ENCODE peak calls at places on chromosomes 12 and 14, in five cellular contexts. One of them, this sample, is unnamed.

GRCh38 chr14:89349196-89350008 is 67.6 kb downstream of the FOXN3 start:
- DNase-seq in astrocyte of the cerebellum: peak
- DNase-seq in vagina: no peak
- DNase-seq in Karpas-422: no peak
- DNase-seq in brain microvascular endothelial cell: no peak
- DNase-seq in this sample: no peak

GRCh38 chr12:116406529-116406928 is 129.0 kb upstream of the MED13L start:
- DNase-seq in Karpas-422: no peak
- DNase-seq in astrocyte of the cerebellum: no peak
- DNase-seq in brain microvascular endothelial cell: peak
- DNase-seq in vagina: peak
- DNase-seq in this sample: peak

GRCh38 chr12:98939350-98939749 is 294.3 kb downstream of the APAF1 start:
- DNase-seq in vagina: no peak
- DNase-seq in brain microvascular endothelial cell: peak
- DNase-seq in Karpas-422: peak
- DNase-seq in astrocyte of the cerebellum: peak
- DNase-seq in this sample: peak

GRCh38 chr12:14327717-14328116 is 37.8 kb upstream of the ATF7IP start:
- DNase-seq in vagina: peak
- DNase-seq in brain microvascular endothelial cell: peak
- DNase-seq in Karpas-422: no peak
- DNase-seq in astrocyte of the cerebellum: no peak
- DNase-seq in this sample: peak

GRCh38 chr12:108566452-108566851 is 4.1 kb downstream of the ISCU start:
- DNase-seq in Karpas-422: no peak
- DNase-seq in brain microvascular endothelial cell: no peak
- DNase-seq in vagina: no peak
- DNase-seq in astrocyte of the cerebellum: no peak
- DNase-seq in this sample: no peak

GRCh38 chr14:24051162-24051788 is 534 bp upstream of the CARMIL3 start:
- DNase-seq in vagina: no peak
- DNase-seq in brain microvascular endothelial cell: no peak
- DNase-seq in Karpas-422: peak
- DNase-seq in astrocyte of the cerebellum: no peak
- DNase-seq in this sample: no peak

GRCh38 chr14:35387713-35388579 is 16.6 kb downstream of the NFKBIA start:
- DNase-seq in brain microvascular endothelial cell: no peak
- DNase-seq in Karpas-422: no peak
- DNase-seq in vagina: no peak
- DNase-seq in astrocyte of the cerebellum: no peak
- DNase-seq in this sample: no peak

GRCh38 chr12:110245278-110245868 is 35.7 kb upstream of the ATP2A2 start:
- DNase-seq in astrocyte of the cerebellum: no peak
- DNase-seq in vagina: no peak
- DNase-seq in brain microvascular endothelial cell: no peak
- DNase-seq in Karpas-422: peak
- DNase-seq in this sample: no peak

GRCh38 chr14:78403278-78403815 is 233.2 kb downstream of the NRXN3 start:
- DNase-seq in vagina: no peak
- DNase-seq in brain microvascular endothelial cell: peak
- DNase-seq in Karpas-422: no peak
- DNase-seq in astrocyte of the cerebellum: peak
- DNase-seq in this sample: no peak

GRCh38 chr14:94355191-94355794 is 32.2 kb upstream of the SERPINA6 start:
- DNase-seq in astrocyte of the cerebellum: no peak
- DNase-seq in vagina: peak
- DNase-seq in brain microvascular endothelial cell: peak
- DNase-seq in Karpas-422: no peak
- DNase-seq in this sample: no peak

GRCh38 chr12:115697341-115697740 is 580.2 kb downstream of the MED13L start:
- DNase-seq in vagina: no peak
- DNase-seq in brain microvascular endothelial cell: no peak
- DNase-seq in astrocyte of the cerebellum: no peak
- DNase-seq in Karpas-422: no peak
- DNase-seq in this sample: no peak

GRCh38 chr14:51535443-51536044 is 116.2 kb upstream of the FRMD6 start:
- DNase-seq in astrocyte of the cerebellum: no peak
- DNase-seq in vagina: no peak
- DNase-seq in brain microvascular endothelial cell: no peak
- DNase-seq in Karpas-422: no peak
- DNase-seq in this sample: no peak

GRCh38 chr14:50972734-50973133 is 28.5 kb upstream of the PYGL start:
- DNase-seq in Karpas-422: no peak
- DNase-seq in vagina: no peak
- DNase-seq in brain microvascular endothelial cell: no peak
- DNase-seq in astrocyte of the cerebellum: no peak
- DNase-seq in this sample: no peak

GRCh38 chr14:73344304-73344703 is 107.0 kb downstream of the PAPLN start:
- DNase-seq in brain microvascular endothelial cell: no peak
- DNase-seq in Karpas-422: no peak
- DNase-seq in vagina: no peak
- DNase-seq in astrocyte of the cerebellum: no peak
- DNase-seq in this sample: no peak

GRCh38 chr12:111454311-111454710 is 48.6 kb downstream of the SH2B3 start:
- DNase-seq in brain microvascular endothelial cell: no peak
- DNase-seq in astrocyte of the cerebellum: no peak
- DNase-seq in vagina: peak
- DNase-seq in Karpas-422: no peak
- DNase-seq in this sample: no peak

GRCh38 chr12:107442593-107442992 is 243.0 kb upstream of the PWP1 start:
- DNase-seq in astrocyte of the cerebellum: no peak
- DNase-seq in brain microvascular endothelial cell: no peak
- DNase-seq in Karpas-422: no peak
- DNase-seq in vagina: no peak
- DNase-seq in this sample: no peak
- H3K4me3 ChIP-seq in astrocyte of the cerebellum: no peak
- H3K4me3 ChIP-seq in brain microvascular endothelial cell: no peak
- H3K4me3 ChIP-seq in Karpas-422: no peak
- H3K4me3 ChIP-seq in vagina: no peak
- H3K4me3 ChIP-seq in this sample: no peak

DNA sequence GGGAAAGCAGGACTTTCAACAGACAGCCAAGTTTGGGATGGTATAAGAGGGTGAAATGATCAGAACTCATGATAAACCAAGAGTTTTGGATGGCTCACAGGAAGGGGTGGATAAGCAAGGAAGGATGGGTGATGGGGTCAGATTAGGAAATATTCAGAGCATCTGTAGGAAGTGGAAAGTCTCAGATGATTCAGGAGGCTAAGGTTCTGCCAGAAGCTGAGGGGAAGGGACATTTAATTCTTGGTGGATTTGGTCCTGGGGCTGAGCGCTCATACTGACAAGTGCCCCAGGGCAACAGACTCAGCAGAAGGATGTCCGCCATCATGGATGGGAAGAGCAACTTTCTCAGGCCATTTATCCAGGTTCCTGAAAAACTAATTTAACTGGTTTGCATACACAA is 28.4 kb upstream of the BDKRB2 start:
- DNase-seq in astrocyte of the cerebellum: no peak
- DNase-seq in vagina: no peak
- DNase-seq in brain microvascular endothelial cell: no peak
- DNase-seq in Karpas-422: no peak
- DNase-seq in this sample: peak
- H3K4me3 ChIP-seq in astrocyte of the cerebellum: no peak
- H3K4me3 ChIP-seq in vagina: no peak
- H3K4me3 ChIP-seq in brain microvascular endothelial cell: no peak
- H3K4me3 ChIP-seq in Karpas-422: no peak
- H3K4me3 ChIP-seq in this sample: no peak

DNA sequence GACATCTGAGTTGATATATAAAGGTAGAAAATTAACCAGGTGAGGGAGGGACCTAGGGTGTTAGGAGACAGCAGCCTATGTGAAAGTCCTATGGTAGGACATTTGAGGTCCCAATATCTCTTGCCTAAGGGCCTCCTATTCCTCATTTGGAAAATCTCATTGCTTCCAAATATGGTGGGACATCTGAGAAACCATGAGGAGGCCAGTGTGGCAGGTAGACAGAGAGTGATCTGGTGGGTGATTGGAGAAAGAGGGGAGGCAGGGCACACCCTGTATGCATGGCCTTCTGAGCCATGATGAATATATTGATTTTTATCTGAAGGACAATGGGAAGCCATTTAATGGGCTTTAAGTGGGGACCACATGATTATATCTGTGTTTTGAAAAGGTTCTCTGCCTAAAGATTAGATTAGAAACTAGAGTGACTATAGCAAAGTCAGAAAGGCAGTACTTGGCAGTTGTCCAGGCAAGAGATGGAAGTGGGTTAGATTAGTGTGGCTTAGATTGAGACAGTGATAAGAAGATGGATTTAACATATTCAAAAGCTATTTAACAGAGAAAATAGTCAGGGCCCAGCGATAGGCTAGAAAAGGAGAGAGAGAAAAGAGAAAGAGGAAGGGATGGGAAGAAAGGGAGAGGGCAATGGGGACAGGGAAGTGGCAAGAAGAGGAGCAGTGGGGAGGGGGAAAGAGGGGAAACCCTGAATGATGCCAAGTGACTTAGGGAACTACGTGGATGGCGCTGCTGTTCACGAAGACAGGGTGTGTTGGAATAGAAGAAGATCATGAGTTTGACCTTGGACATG is 237.2 kb upstream of the SRRM4 start:
- DNase-seq in Karpas-422: no peak
- DNase-seq in vagina: no peak
- DNase-seq in brain microvascular endothelial cell: no peak
- DNase-seq in astrocyte of the cerebellum: no peak
- DNase-seq in this sample: no peak
- H3K4me3 ChIP-seq in Karpas-422: peak
- H3K4me3 ChIP-seq in vagina: no peak
- H3K4me3 ChIP-seq in brain microvascular endothelial cell: no peak
- H3K4me3 ChIP-seq in astrocyte of the cerebellum: no peak
- H3K4me3 ChIP-seq in this sample: no peak

DNA sequence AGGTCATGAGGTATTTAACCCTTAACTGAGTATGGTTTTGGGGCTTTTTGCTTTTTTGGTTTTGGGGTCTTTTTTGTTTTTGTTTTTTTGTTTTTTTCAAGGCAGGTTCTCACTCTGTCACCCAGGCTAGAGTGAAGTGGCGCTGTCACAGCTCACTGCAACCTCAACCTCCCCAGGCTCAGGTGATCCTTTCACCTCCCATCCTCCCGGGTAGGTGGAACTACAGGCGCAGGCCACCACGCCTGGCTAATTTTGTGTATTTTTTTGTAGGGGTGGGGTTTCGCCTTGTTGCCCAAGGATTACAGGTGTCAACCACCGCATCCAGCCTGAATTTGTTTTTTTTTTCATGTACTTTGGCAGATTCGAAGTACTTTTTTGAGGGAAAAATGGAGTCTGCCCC is 19.9 kb downstream of the RAP1B start:
- DNase-seq in astrocyte of the cerebellum: no peak
- DNase-seq in vagina: no peak
- DNase-seq in Karpas-422: no peak
- DNase-seq in brain microvascular endothelial cell: no peak
- DNase-seq in this sample: no peak
- H3K4me3 ChIP-seq in astrocyte of the cerebellum: no peak
- H3K4me3 ChIP-seq in vagina: no peak
- H3K4me3 ChIP-seq in Karpas-422: no peak
- H3K4me3 ChIP-seq in brain microvascular endothelial cell: no peak
- H3K4me3 ChIP-seq in this sample: no peak

GRCh38 chr12:58424735-58425379 is 483.5 kb downstream of the ATP23 start:
- DNase-seq in vagina: no peak
- DNase-seq in brain microvascular endothelial cell: no peak
- DNase-seq in Karpas-422: no peak
- DNase-seq in astrocyte of the cerebellum: no peak
- DNase-seq in this sample: no peak

GRCh38 chr12:58421990-58422389 is 480.6 kb downstream of the ATP23 start:
- DNase-seq in Karpas-422: no peak
- DNase-seq in brain microvascular endothelial cell: no peak
- DNase-seq in astrocyte of the cerebellum: no peak
- DNase-seq in vagina: no peak
- DNase-seq in this sample: no peak

GRCh38 chr12:58419905-58420304 is 478.5 kb downstream of the ATP23 start:
- DNase-seq in vagina: no peak
- DNase-seq in astrocyte of the cerebellum: no peak
- DNase-seq in Karpas-422: no peak
- DNase-seq in brain microvascular endothelial cell: no peak
- DNase-seq in this sample: no peak

GRCh38 chr12:58420496-58420895 is 479.1 kb downstream of the ATP23 start:
- DNase-seq in vagina: no peak
- DNase-seq in Karpas-422: no peak
- DNase-seq in astrocyte of the cerebellum: peak
- DNase-seq in brain microvascular endothelial cell: no peak
- DNase-seq in this sample: peak

DNA sequence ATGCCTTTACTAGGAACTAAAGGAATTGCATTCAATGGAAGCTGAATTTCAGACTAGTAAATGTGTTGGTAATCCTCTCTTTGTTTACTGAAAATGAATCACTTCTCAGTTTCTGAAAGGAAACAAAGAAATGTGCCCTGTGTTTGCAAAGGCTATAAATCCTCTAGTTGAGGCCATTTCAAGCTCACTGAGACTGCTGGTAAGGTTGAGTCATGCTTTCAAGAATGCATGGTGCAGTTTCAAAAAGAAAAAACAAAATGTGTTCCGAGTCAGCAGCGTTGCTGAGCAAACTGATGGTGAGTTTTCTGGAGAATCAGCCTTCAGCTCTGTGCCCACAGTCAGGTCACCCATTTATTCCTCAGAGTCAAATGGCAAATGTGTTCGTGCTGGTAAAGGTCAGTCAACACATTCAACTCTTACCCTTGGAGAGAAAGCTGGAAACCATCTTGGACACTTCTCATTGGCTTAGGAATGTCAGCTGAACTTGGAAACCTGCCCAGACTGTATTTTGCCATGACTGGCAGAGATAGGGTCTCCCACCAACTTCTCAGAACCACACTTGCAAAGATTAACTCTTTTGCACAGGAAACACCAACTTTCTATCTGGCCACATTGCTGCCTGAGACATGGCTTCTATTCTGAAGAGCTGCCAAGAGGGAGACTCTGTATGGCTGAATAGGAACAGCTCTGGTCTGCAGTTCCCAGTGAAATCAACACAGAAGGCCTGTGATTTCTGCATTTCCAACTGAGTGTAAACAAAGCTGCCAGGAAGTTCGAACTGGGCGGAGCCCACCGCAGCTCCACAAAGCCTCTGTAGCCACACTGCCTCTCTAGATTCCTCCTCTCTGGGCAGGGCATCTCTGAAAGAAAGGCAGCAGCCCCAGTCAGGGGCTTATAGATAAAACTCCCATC is 484.4 kb downstream of the ATP23 start:
- DNase-seq in vagina: no peak
- DNase-seq in astrocyte of the cerebellum: peak
- DNase-seq in Karpas-422: no peak
- DNase-seq in brain microvascular endothelial cell: peak
- DNase-seq in this sample: peak
- H3K4me3 ChIP-seq in vagina: no peak
- H3K4me3 ChIP-seq in astrocyte of the cerebellum: no peak
- H3K4me3 ChIP-seq in Karpas-422: no peak
- H3K4me3 ChIP-seq in brain microvascular endothelial cell: no peak
- H3K4me3 ChIP-seq in this sample: no peak

DNA sequence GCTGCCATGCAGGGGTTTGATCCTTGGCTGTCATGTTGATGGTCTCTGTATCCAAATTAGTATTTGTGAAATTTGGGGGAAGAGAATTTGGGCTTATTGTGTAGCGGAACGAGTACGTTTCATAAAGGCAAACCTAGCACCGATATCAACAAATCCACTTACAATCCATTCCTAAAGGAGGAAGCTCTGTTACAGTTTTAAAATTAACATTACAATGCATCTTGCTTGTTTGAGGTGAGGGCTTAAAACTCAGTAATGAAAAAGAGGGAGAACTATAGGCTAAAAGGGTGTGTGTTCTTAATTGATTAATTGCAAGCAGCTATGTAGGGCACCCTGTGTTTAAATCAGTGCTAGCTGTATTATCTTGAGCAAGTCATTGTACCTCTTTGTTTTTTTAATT is 13.7 kb downstream of the RASSF3 start:
- DNase-seq in vagina: no peak
- DNase-seq in brain microvascular endothelial cell: no peak
- DNase-seq in Karpas-422: no peak
- DNase-seq in astrocyte of the cerebellum: no peak
- DNase-seq in this sample: no peak
- H3K4me3 ChIP-seq in vagina: no peak
- H3K4me3 ChIP-seq in brain microvascular endothelial cell: no peak
- H3K4me3 ChIP-seq in Karpas-422: no peak
- H3K4me3 ChIP-seq in astrocyte of the cerebellum: no peak
- H3K4me3 ChIP-seq in this sample: no peak

This sample was measured in AG09309.